ENCODE peak calls at places on chromosome X, in five cellular contexts. X is OCI-LY7, P is neural progenitor cell, T is hepatocyte, A is HCT116. D is an unnamed sample.
A peak's percentile ranks its signal among the peaks of the same experiment; 100 is the strongest.

GRCh38 chrX:12080265-12080664 is 58.0 kb upstream of the FRMPD4 start:
- DNase-seq in X (peak; percentile 9), P (peak; percentile 52), T (peak; percentile 40), A (no peak), D (peak; percentile 71)

GRCh38 chrX:37361596-37361995 is 12.4 kb downstream of the PRRG1 start:
- DNase-seq in X (no peak), P (no peak), T (no peak), A (no peak), D (no peak)

GRCh38 chrX:48911407-48912182 is at the start of gene SLC35A2:
- DNase-seq in X (peak; percentile 81), P (peak; percentile 86), T (peak; percentile 86), A (peak; percentile 77), D (peak; percentile 84)

GRCh38 chrX:72714471-72714916 is 388 bp upstream of the PHKA1 start:
- DNase-seq in X (no peak), P (peak; percentile 55), T (peak; percentile 66), A (peak; percentile 7), D (peak; percentile 73)

GRCh38 chrX:103052625-103053024 is 11.3 kb downstream of the BEX1 start:
- DNase-seq in X (no peak), P (no peak), T (no peak), A (no peak), D (no peak)

GRCh38 chrX:133838761-133839676 is 146.4 kb downstream of the GPC3 start:
- DNase-seq in X (peak; percentile 12), P (peak; percentile 63), T (peak; percentile 56), A (peak; percentile 3), D (peak; percentile 67)

GRCh38 chrX:155563099-155563498 is 49.7 kb downstream of the TMLHE start:
- DNase-seq in X (no peak), P (no peak), T (no peak), A (no peak), D (no peak)

GRCh38 chrX:140713174-140713539 is 3.6 kb downstream of the LINC00632 start:
- DNase-seq in X (no peak), P (no peak), T (no peak), A (no peak), D (no peak)

GRCh38 chrX:51420610-51421009 is 75.8 kb downstream of the NUDT11 start:
- DNase-seq in X (peak; percentile 73), P (peak; percentile 60), T (peak; percentile 71), A (peak; percentile 23), D (peak; percentile 59)

GRCh38 chrX:123830309-123830708 is 29.5 kb upstream of the XIAP start:
- DNase-seq in X (peak; percentile 74), P (no peak), T (peak; percentile 81), A (no peak), D (no peak)

GRCh38 chrX:9494806-9495205 is 29.9 kb downstream of the TBL1X start:
- DNase-seq in X (no peak), P (no peak), T (peak; percentile 43), A (no peak), D (no peak)

GRCh38 chrX:68808686-68809357 is 20.0 kb upstream of the EFNB1 start:
- DNase-seq in X (no peak), P (peak; percentile 21), T (no peak), A (peak; percentile 8), D (peak; percentile 11)

GRCh38 chrX:154310991-154311541 is 15.5 kb downstream of the TKTL1 start:
- DNase-seq in X (no peak), P (no peak), T (peak; percentile 22), A (no peak), D (no peak)

GRCh38 chrX:45505214-45505613 is 304.5 kb upstream of the DIPK2B start:
- DNase-seq in X (no peak), P (no peak), T (no peak), A (no peak), D (peak; percentile 32)

GRCh38 chrX:146581981-146582712 is 227.4 kb upstream of the CXorf51B start:
- DNase-seq in X (no peak), P (peak; percentile 24), T (no peak), A (no peak), D (no peak)

GRCh38 chrX:101347859-101348451 is 587 bp downstream of the TIMM8A start:
- DNase-seq in X (no peak), P (no peak), T (peak; percentile 13), A (no peak), D (no peak)

GRCh38 chrX:750812-751211 is 120.2 kb downstream of the SHOX start:
- DNase-seq in X (no peak), P (no peak), T (no peak), A (no peak), D (no peak)

GRCh38 chrX:94524867-94525266 is 850.9 kb downstream of the FAM133A start:
- DNase-seq in X (no peak), P (no peak), T (no peak), A (no peak), D (no peak)

GRCh38 chrX:74450803-74451449 is 29.6 kb downstream of the SLC16A2 start:
- DNase-seq in X (no peak), P (no peak), T (peak; percentile 40), A (peak; percentile 10), D (peak; percentile 89)

GRCh38 chrX:69136546-69137331 is 28.5 kb downstream of the PJA1 start:
- DNase-seq in X (no peak), P (peak; percentile 72), T (peak; percentile 38), A (no peak), D (no peak)

GRCh38 chrX:8288590-8288989 is 117.5 kb upstream of the VCX2 start:
- DNase-seq in X (no peak), P (no peak), T (no peak), A (no peak), D (peak; percentile 67)
- TF ChIP-seq EZH2phosphoT487 in X (no peak), P (no peak), T (no peak), A (no peak), D (no peak)

DNA sequence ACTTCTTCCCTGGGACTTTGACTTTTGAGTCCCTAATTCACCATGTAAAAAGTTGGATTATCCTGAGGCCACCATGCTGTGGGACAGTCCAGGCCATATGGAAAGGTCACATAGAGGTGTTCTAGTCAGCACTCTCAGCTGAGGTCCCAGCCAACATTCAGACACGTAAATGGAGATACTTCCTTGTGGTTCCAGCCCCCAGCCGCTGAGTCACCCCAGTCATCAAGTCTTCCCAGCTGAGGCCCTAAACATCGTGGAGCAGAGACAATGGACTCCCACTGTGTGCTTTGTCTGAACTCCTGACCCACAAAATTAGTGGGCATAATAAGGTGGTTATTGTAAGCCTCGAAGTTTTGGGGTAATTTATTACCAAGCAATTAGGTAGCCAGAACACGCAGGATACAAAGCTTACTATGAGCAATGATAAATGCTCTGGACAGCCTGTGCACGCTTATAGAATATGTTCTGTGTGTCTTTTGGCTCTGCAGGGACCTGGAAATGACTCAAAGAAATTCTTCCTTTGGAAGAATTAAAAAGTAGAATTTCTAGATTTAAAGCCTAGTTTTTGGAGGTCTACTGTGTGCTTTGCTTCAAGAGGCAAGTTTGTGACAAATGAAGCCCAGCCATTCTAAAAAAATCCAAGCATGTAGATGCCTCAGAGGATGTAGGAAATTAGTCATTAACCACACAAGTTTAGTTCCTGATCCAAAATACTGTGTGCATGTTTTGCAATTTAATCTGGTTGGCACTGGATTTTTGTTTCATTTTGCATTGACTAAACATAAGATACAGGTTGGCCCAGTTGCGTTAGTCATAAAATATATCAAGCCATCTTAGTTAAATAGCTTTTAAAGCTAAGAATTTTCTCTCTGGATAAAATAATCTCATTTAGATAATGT is 33.3 kb upstream of the SLC9A7 start:
- DNase-seq in X (no peak), P (peak; percentile 32), T (peak; percentile 44), A (peak; percentile 63), D (peak; percentile 96)
- TF ChIP-seq EZH2phosphoT487 in X (no peak), P (no peak), T (no peak), A (no peak), D (no peak)

GRCh38 chrX:71282514-71283408 is 674 bp upstream of the NONO start:
- DNase-seq in X (no peak), P (peak; percentile 12), T (peak; percentile 38), A (peak; percentile 4), D (no peak)
- TF ChIP-seq EZH2phosphoT487 in X (no peak), P (no peak), T (no peak), A (no peak), D (no peak)

DNA sequence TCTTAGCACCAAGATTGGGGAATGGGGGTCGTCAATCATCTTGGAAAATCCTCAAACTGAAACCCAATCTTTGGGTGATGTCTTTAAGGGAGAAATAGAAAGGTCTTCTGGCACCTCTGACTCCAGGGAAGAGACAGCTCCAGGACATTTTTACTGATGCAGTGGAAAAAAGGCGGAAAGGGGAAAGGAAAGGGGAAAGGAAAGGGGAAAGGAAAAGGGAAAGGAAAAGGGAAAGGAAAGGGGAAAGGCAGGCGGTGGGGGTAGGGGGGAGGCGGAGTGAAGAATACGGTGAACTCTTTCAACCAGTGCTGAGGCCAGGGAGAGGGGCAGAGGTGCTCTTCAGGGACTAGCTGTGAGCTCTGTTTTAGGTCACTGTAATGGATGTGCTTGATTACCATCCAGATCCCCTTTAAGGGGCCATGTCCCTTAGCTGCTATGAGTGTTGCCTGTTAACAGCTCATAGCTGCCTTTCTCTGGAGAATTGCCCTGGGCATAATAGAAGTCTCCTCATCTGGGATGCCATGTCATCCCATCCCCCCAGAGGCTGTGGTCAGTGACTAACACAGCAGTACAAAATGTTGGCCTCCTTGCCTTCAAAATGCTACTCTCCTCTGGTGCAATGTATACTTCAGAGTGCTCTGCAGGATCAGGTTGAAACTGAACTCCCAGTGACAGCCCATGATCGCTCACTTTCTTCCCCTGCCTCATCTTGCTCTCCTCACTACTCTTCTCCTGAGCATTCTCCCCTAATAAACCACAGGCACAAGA is 92.4 kb upstream of the AP1S2 start:
- DNase-seq in X (no peak), P (no peak), T (peak; percentile 25), A (no peak), D (peak; percentile 93)
- TF ChIP-seq EZH2phosphoT487 in X (no peak), P (no peak), T (no peak), A (no peak), D (no peak)

D was measured in PC-3.